ENCODE peak calls at places on chromosomes 13 and 19, in six cellular contexts. One of them, this sample, is unnamed.

GRCh38 chr19:38290631-38291147 is 13.4 kb upstream of the C19orf33 start:
- DNase-seq in SK-N-SH: no peak
- DNase-seq in Panc1: no peak
- DNase-seq in GM12878: no peak
- DNase-seq in HepG2: no peak
- DNase-seq in GM23338: no peak
- DNase-seq in this sample: no peak

GRCh38 chr19:55490478-55491436 is 2.5 kb downstream of the SSC5D start:
- DNase-seq in SK-N-SH: no peak
- DNase-seq in Panc1: no peak
- DNase-seq in GM12878: no peak
- DNase-seq in HepG2: no peak
- DNase-seq in GM23338: no peak
- DNase-seq in this sample: no peak

GRCh38 chr19:1851581-1852293 is 3.5 kb upstream of the REXO1 start:
- DNase-seq in SK-N-SH: no peak
- DNase-seq in Panc1: no peak
- DNase-seq in GM12878: no peak
- DNase-seq in HepG2: no peak
- DNase-seq in GM23338: peak; percentile 76
- DNase-seq in this sample: no peak

GRCh38 chr13:44796597-44797517 is 192.4 kb downstream of the NUFIP1 start:
- DNase-seq in SK-N-SH: no peak
- DNase-seq in Panc1: no peak
- DNase-seq in GM12878: no peak
- DNase-seq in HepG2: no peak
- DNase-seq in GM23338: no peak
- DNase-seq in this sample: no peak

GRCh38 chr19:54573330-54573872 is at the start of gene LILRA2:
- DNase-seq in SK-N-SH: no peak
- DNase-seq in Panc1: no peak
- DNase-seq in GM12878: no peak
- DNase-seq in HepG2: no peak
- DNase-seq in GM23338: no peak
- DNase-seq in this sample: peak; percentile 80

GRCh38 chr13:107462501-107462900 is 752.8 kb downstream of the LIG4 start:
- DNase-seq in SK-N-SH: no peak
- DNase-seq in Panc1: no peak
- DNase-seq in GM12878: no peak
- DNase-seq in HepG2: no peak
- DNase-seq in GM23338: no peak
- DNase-seq in this sample: no peak

GRCh38 chr13:35475131-35475959 is 1.1 kb downstream of the MAB21L1 start:
- DNase-seq in SK-N-SH: peak; percentile 32
- DNase-seq in Panc1: no peak
- DNase-seq in GM12878: no peak
- DNase-seq in HepG2: no peak
- DNase-seq in GM23338: peak; percentile 75
- DNase-seq in this sample: no peak

GRCh38 chr19:4007836-4008539 is 452 bp downstream of the PIAS4 start:
- DNase-seq in SK-N-SH: peak; percentile 63
- DNase-seq in Panc1: no peak
- DNase-seq in GM12878: no peak
- DNase-seq in HepG2: peak; percentile 18
- DNase-seq in GM23338: peak; percentile 56
- DNase-seq in this sample: peak; percentile 11

GRCh38 chr19:5345895-5346386 is 5.3 kb upstream of the PTPRS start:
- DNase-seq in SK-N-SH: no peak
- DNase-seq in Panc1: no peak
- DNase-seq in GM12878: no peak
- DNase-seq in HepG2: no peak
- DNase-seq in GM23338: no peak
- DNase-seq in this sample: no peak

GRCh38 chr19:6599866-6600454 is 9.0 kb upstream of the CD70 start:
- DNase-seq in SK-N-SH: no peak
- DNase-seq in Panc1: no peak
- DNase-seq in GM12878: no peak
- DNase-seq in HepG2: no peak
- DNase-seq in GM23338: no peak
- DNase-seq in this sample: no peak

DNA sequence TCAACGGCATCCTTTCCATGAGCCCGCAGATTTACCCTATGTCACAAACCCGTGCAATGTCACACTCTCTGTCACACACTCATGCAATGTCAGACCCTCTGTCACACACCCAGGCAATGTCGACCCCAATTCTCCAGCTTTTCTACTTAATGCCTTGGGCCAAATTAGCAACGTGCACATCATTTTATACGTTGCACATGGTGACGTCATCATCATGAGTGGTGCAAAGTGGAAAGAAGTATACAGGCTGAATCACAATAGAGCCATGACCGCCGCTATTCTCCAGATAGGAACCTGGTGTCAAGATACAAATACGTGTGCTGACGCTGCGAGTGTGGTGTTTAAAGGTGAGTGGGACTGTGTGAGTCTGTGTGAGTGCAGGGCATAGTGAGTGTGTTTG is 21.7 kb upstream of the ZNF845 start:
- DNase-seq in SK-N-SH: no peak
- DNase-seq in Panc1: no peak
- DNase-seq in GM12878: no peak
- DNase-seq in HepG2: no peak
- DNase-seq in GM23338: no peak
- DNase-seq in this sample: no peak
- TF ChIP-seq CTCF in SK-N-SH: no peak
- TF ChIP-seq CTCF in Panc1: no peak
- TF ChIP-seq CTCF in GM12878: no peak
- TF ChIP-seq CTCF in HepG2: no peak
- TF ChIP-seq CTCF in GM23338: no peak
- TF ChIP-seq CTCF in this sample: no peak

DNA sequence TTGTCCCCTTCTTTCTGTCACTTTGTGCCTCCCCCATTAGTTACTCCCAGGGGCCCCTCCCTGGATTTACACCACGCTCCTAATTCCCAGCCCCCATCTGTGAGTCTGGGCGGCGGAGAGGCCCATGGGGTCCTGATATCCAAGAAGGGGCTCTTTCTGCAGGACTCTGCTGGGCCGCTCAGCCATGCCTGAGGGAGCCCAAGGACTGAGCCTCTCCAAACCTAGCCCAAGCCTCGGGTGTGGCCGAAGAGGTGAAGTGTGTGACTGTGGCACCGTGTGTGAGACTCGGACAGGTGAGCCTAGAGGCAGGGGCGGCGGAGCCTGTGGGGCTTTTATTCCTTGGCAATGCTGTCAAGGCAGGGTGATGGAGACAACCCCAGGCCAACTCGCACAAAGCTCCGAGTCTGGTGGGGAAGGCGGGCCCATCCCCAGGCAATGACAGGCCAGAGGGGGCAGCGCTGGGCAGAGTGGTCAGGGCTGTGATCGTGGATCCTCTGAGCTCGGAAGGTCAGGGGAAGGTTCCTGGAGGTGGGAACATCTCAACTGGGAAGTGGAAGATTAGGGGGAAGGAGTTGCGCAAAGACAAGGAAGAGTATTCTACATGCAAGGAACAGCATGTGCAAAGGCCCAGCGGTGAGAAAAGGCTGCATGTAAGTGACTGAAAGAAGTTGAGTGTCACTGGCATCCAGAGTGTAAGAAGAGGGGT is 1.6 kb downstream of the PLEKHG2 start:
- DNase-seq in SK-N-SH: peak; percentile 81
- DNase-seq in Panc1: no peak
- DNase-seq in GM12878: no peak
- DNase-seq in HepG2: peak; percentile 32
- DNase-seq in GM23338: peak; percentile 49
- DNase-seq in this sample: no peak
- TF ChIP-seq POLR2AphosphoS5 in SK-N-SH: no peak
- TF ChIP-seq POLR2AphosphoS5 in Panc1: no peak
- TF ChIP-seq POLR2AphosphoS5 in GM12878: no peak
- TF ChIP-seq POLR2AphosphoS5 in HepG2: no peak
- TF ChIP-seq POLR2AphosphoS5 in GM23338: no peak
- TF ChIP-seq POLR2AphosphoS5 in this sample: no peak

GRCh38 chr19:16062789-16063188 is 13.5 kb upstream of the TPM4 start:
- DNase-seq in SK-N-SH: peak; percentile 73
- DNase-seq in Panc1: no peak
- DNase-seq in GM12878: no peak
- DNase-seq in HepG2: no peak
- DNase-seq in GM23338: peak; percentile 75
- DNase-seq in this sample: no peak
- TF ChIP-seq REST in SK-N-SH: no peak
- TF ChIP-seq REST in Panc1: no peak
- TF ChIP-seq REST in GM12878: no peak
- TF ChIP-seq REST in HepG2: no peak
- TF ChIP-seq REST in GM23338: no peak
- TF ChIP-seq REST in this sample: no peak

GRCh38 chr19:32287811-32288227 is 57.6 kb upstream of the ZNF507 start:
- DNase-seq in SK-N-SH: no peak
- DNase-seq in Panc1: peak; percentile 10
- DNase-seq in GM12878: no peak
- DNase-seq in HepG2: peak; percentile 67
- DNase-seq in GM23338: peak; percentile 87
- DNase-seq in this sample: peak; percentile 47
- TF ChIP-seq CTCF in SK-N-SH: peak; percentile 41
- TF ChIP-seq CTCF in Panc1: peak; percentile 84
- TF ChIP-seq CTCF in GM12878: peak; percentile 36
- TF ChIP-seq CTCF in HepG2: peak; percentile 95
- TF ChIP-seq CTCF in GM23338: peak; percentile 96
- TF ChIP-seq CTCF in this sample: peak; percentile 7

GRCh38 chr13:32150794-32151193 is 119.2 kb downstream of the FRY start:
- DNase-seq in SK-N-SH: no peak
- DNase-seq in Panc1: no peak
- DNase-seq in GM12878: no peak
- DNase-seq in HepG2: no peak
- DNase-seq in GM23338: no peak
- DNase-seq in this sample: no peak
- TF ChIP-seq POLR2AphosphoS5 in SK-N-SH: no peak
- TF ChIP-seq POLR2AphosphoS5 in Panc1: no peak
- TF ChIP-seq POLR2AphosphoS5 in GM12878: no peak
- TF ChIP-seq POLR2AphosphoS5 in HepG2: no peak
- TF ChIP-seq POLR2AphosphoS5 in GM23338: no peak
- TF ChIP-seq POLR2AphosphoS5 in this sample: no peak

DNA sequence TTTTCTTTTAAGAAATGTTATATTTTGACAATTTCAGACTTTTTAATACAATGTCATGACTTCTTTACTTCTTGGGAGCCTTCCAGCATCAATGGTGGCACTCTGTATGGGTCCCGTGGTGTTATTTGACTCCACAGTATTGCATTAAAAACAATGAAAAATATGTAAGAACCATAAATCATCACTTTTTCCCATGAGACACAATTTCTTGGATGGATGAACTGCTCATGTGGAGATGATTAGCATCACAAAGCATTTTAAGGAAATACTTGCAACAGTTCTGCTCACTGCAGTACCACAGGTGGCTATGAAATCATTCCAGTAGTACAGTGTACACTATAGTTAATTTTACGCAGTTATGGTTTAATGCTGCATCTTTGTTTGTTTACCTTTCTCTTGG is 37.2 kb upstream of the C1QTNF9B start:
- DNase-seq in SK-N-SH: no peak
- DNase-seq in Panc1: no peak
- DNase-seq in GM12878: no peak
- DNase-seq in HepG2: no peak
- DNase-seq in GM23338: no peak
- DNase-seq in this sample: no peak
- TF ChIP-seq REST in SK-N-SH: no peak
- TF ChIP-seq REST in Panc1: no peak
- TF ChIP-seq REST in GM12878: no peak
- TF ChIP-seq REST in HepG2: no peak
- TF ChIP-seq REST in GM23338: no peak
- TF ChIP-seq REST in this sample: no peak

GRCh38 chr13:28138012-28138755 is at the start of gene PAN3:
- DNase-seq in SK-N-SH: peak; percentile 91
- DNase-seq in Panc1: peak; percentile 25
- DNase-seq in GM12878: peak; percentile 56
- DNase-seq in HepG2: peak; percentile 80
- DNase-seq in GM23338: peak; percentile 91
- DNase-seq in this sample: peak; percentile 69
- TF ChIP-seq CTCF in SK-N-SH: peak; percentile 24
- TF ChIP-seq CTCF in Panc1: no peak
- TF ChIP-seq CTCF in GM12878: peak; percentile 32
- TF ChIP-seq CTCF in HepG2: peak; percentile 39
- TF ChIP-seq CTCF in GM23338: peak; percentile 13
- TF ChIP-seq CTCF in this sample: no peak

GRCh38 chr13:102127153-102127552 is 274.7 kb downstream of the FGF14 start:
- DNase-seq in SK-N-SH: no peak
- DNase-seq in Panc1: no peak
- DNase-seq in GM12878: no peak
- DNase-seq in HepG2: no peak
- DNase-seq in GM23338: no peak
- DNase-seq in this sample: no peak
- TF ChIP-seq POLR2AphosphoS5 in SK-N-SH: no peak
- TF ChIP-seq POLR2AphosphoS5 in Panc1: no peak
- TF ChIP-seq POLR2AphosphoS5 in GM12878: no peak
- TF ChIP-seq POLR2AphosphoS5 in HepG2: no peak
- TF ChIP-seq POLR2AphosphoS5 in GM23338: no peak
- TF ChIP-seq POLR2AphosphoS5 in this sample: no peak